ENCODE peak calls at places on chromosome 17, in eight cellular contexts. P is activated CD4-positive, alpha-beta T cell treated with anti-CD3 and anti-CD28 coated beads, Interleukin-2, amount 10 ng/mL, durations not matched to agents 7 days and 5 days; C is NAMALWA; U is CD8-positive, alpha-beta T cell; D is IMR-90; L is COR-L47; F is AG20443; Q is stimulated activated CD8-positive, alpha-beta memory T cell treated with anti-CD3 and anti-CD28 coated beads, Interleukin-4, amount 100 ng/mL, for 1 hour. X is an unnamed sample.
A peak's percentile ranks its signal among the peaks of the same experiment; 100 is the strongest.

GRCh38 chr17:31093866-31094599 is 744 bp upstream of the NF1 start:
- DNase-seq in P (no peak), C (no peak), U (no peak), D (no peak), L (no peak), F (no peak), Q (no peak), X (no peak)

GRCh38 chr17:2855063-2855600 is 58.9 kb downstream of the RAP1GAP2 start:
- DNase-seq in P (no peak), C (no peak), U (no peak), D (peak; percentile 34), L (no peak), F (no peak), Q (no peak), X (no peak)

GRCh38 chr17:82775033-82775823 is 23.4 kb downstream of the TBCD start:
- DNase-seq in P (peak; percentile 42), C (no peak), U (peak; percentile 52), D (no peak), L (peak; percentile 34), F (peak; percentile 90), Q (no peak), X (peak; percentile 79)

GRCh38 chr17:57311281-57312216 is 55.2 kb downstream of the MSI2 start:
- DNase-seq in P (no peak), C (no peak), U (no peak), D (no peak), L (peak; percentile 41), F (no peak), Q (no peak), X (no peak)

GRCh38 chr17:80414508-80414802 is 512 bp upstream of the ENDOV start:
- DNase-seq in P (no peak), C (peak; percentile 24), U (no peak), D (no peak), L (no peak), F (no peak), Q (no peak), X (no peak)

GRCh38 chr17:71519285-71519684 is 601.5 kb upstream of the SOX9 start:
- DNase-seq in P (no peak), C (no peak), U (no peak), D (no peak), L (no peak), F (no peak), Q (no peak), X (no peak)

GRCh38 chr17:5545051-5545987 is 39.0 kb downstream of the NLRP1 start:
- DNase-seq in P (no peak), C (no peak), U (no peak), D (peak; percentile 21), L (no peak), F (peak; percentile 4), Q (no peak), X (no peak)

GRCh38 chr17:1078831-1079561 is 82.1 kb downstream of the TIMM22 start:
- DNase-seq in P (no peak), C (no peak), U (no peak), D (no peak), L (peak; percentile 37), F (no peak), Q (no peak), X (peak; percentile 48)

GRCh38 chr17:4304417-4305027 is 40.7 kb upstream of the ANKFY1 start:
- DNase-seq in P (peak; percentile 77), C (peak; percentile 61), U (peak; percentile 63), D (peak; percentile 31), L (no peak), F (peak; percentile 63), Q (peak; percentile 13), X (no peak)

GRCh38 chr17:79045830-79046500 is 22.0 kb downstream of the C1QTNF1 start:
- DNase-seq in P (peak; percentile 65), C (peak; percentile 65), U (peak; percentile 65), D (peak; percentile 57), L (peak; percentile 68), F (peak; percentile 87), Q (no peak), X (peak; percentile 81)

GRCh38 chr17:35735036-35735805 is 3.8 kb downstream of the RASL10B start:
- DNase-seq in P (no peak), C (no peak), U (no peak), D (no peak), L (no peak), F (no peak), Q (no peak), X (no peak)

GRCh38 chr17:67863624-67864247 is 38.4 kb downstream of the BPTF start:
- DNase-seq in P (no peak), C (no peak), U (no peak), D (peak; percentile 13), L (no peak), F (no peak), Q (no peak), X (no peak)

GRCh38 chr17:49748223-49748622 is 15.7 kb downstream of the FAM117A start:
- DNase-seq in P (peak; percentile 25), C (no peak), U (peak; percentile 28), D (no peak), L (no peak), F (no peak), Q (no peak), X (no peak)

GRCh38 chr17:33205552-33205951 is 87.5 kb downstream of the ASIC2 start:
- DNase-seq in P (no peak), C (no peak), U (no peak), D (no peak), L (no peak), F (no peak), Q (no peak), X (no peak)

GRCh38 chr17:627051-627450 is 87.6 kb downstream of the VPS53 start:
- DNase-seq in P (no peak), C (no peak), U (no peak), D (no peak), L (no peak), F (no peak), Q (no peak), X (no peak)

GRCh38 chr17:42632949-42633444 is 23.5 kb downstream of the TUBG1 start:
- DNase-seq in P (no peak), C (no peak), U (no peak), D (no peak), L (no peak), F (no peak), Q (no peak), X (no peak)

GRCh38 chr17:18176152-18176551 is 7.5 kb upstream of the ALKBH5 start:
- DNase-seq in P (no peak), C (no peak), U (no peak), D (no peak), L (no peak), F (no peak), Q (no peak), X (peak; percentile 61)

GRCh38 chr17:47804461-47804860 is 17.1 kb downstream of the OSBPL7 start:
- DNase-seq in P (no peak), C (no peak), U (no peak), D (no peak), L (no peak), F (no peak), Q (no peak), X (no peak)

GRCh38 chr17:47603830-47604229 is 45.9 kb upstream of the KPNB1 start:
- DNase-seq in P (no peak), C (no peak), U (no peak), D (no peak), L (no peak), F (no peak), Q (no peak), X (no peak)

GRCh38 chr17:56510554-56511342 is 82.8 kb upstream of the NOG start:
- DNase-seq in P (no peak), C (no peak), U (no peak), D (no peak), L (no peak), F (no peak), Q (no peak), X (peak; percentile 42)

GRCh38 chr17:28523876-28524275 is 17.7 kb downstream of the FOXN1 start:
- DNase-seq in P (no peak), C (no peak), U (no peak), D (no peak), L (no peak), F (no peak), Q (no peak), X (no peak)

GRCh38 chr17:76094046-76094445 is 9.5 kb downstream of the EXOC7 start:
- DNase-seq in P (no peak), C (no peak), U (no peak), D (no peak), L (no peak), F (no peak), Q (no peak), X (peak; percentile 35)

GRCh38 chr17:28712037-28712704 is 483 bp upstream of the PROCA1 start:
- DNase-seq in P (peak; percentile 70), C (peak; percentile 85), U (peak; percentile 55), D (no peak), L (no peak), F (no peak), Q (no peak), X (peak; percentile 82)

GRCh38 chr17:79950711-79951110 is 85.0 kb downstream of the TBC1D16 start:
- DNase-seq in P (no peak), C (no peak), U (no peak), D (no peak), L (no peak), F (no peak), Q (no peak), X (peak; percentile 11)

GRCh38 chr17:13544292-13544691 is 57.4 kb downstream of the HS3ST3A1 start:
- DNase-seq in P (no peak), C (no peak), U (no peak), D (peak; percentile 98), L (no peak), F (peak; percentile 85), Q (no peak), X (peak; percentile 48)

GRCh38 chr17:50129946-50130777 is at the start of gene SAMD14:
- DNase-seq in P (peak; percentile 30), C (no peak), U (peak; percentile 51), D (peak; percentile 25), L (no peak), F (peak; percentile 85), Q (no peak), X (no peak)

GRCh38 chr17:17032131-17032692 is 10.0 kb upstream of the MPRIP start:
- DNase-seq in P (no peak), C (no peak), U (no peak), D (peak; percentile 89), L (no peak), F (peak; percentile 94), Q (no peak), X (peak; percentile 77)

GRCh38 chr17:49880291-49881053 is 32.6 kb upstream of the TAC4 start:
- DNase-seq in P (peak; percentile 71), C (peak; percentile 70), U (peak; percentile 74), D (peak; percentile 44), L (peak; percentile 66), F (peak; percentile 96), Q (peak; percentile 33), X (peak; percentile 87)